ENCODE peak calls at places on chromosomes 5 and 9, in ten cellular contexts. L is GM12892, S is epithelial cell of proximal tubule, N is stomach, X is colonic mucosa, R is amniotic stem cell, H is anterior cingulate cortex, Y is germinal center, O is caudate nucleus, F is T-helper 1 cell. Z is an unnamed sample.

GRCh38 chr9:2086971-2087370 is 71.8 kb downstream of the SMARCA2 start:
- DNase-seq in L (no peak), S (no peak), N (no peak), X (no peak), R (no peak), H (no peak), Y (no peak), O (no peak), F (no peak), Z (no peak)

GRCh38 chr5:10699281-10699874 is 61.7 kb downstream of the DAP start:
- DNase-seq in L (no peak), S (no peak), N (no peak), X (no peak), R (no peak), H (no peak), Y (peak), O (no peak), F (no peak), Z (no peak)

GRCh38 chr5:73735032-73735734 is 109.2 kb downstream of the ARHGEF28 start:
- DNase-seq in L (no peak), S (no peak), N (no peak), X (no peak), R (no peak), H (no peak), Y (no peak), O (no peak), F (no peak), Z (no peak)

GRCh38 chr5:107378218-107378899 is 292.4 kb downstream of the EFNA5 start:
- DNase-seq in L (no peak), S (no peak), N (no peak), X (no peak), R (no peak), H (no peak), Y (no peak), O (no peak), F (no peak), Z (no peak)

GRCh38 chr5:157253547-157253946 is 12.4 kb upstream of the CYFIP2 start:
- DNase-seq in L (no peak), S (no peak), N (peak), X (peak), R (no peak), H (no peak), Y (peak), O (peak), F (no peak), Z (no peak)

GRCh38 chr5:15550502-15551115 is 50.6 kb downstream of the FBXL7 start:
- DNase-seq in L (no peak), S (no peak), N (no peak), X (no peak), R (no peak), H (no peak), Y (no peak), O (no peak), F (no peak), Z (no peak)

GRCh38 chr9:108567571-108567970 is 288.2 kb downstream of the ACTL7B start:
- DNase-seq in L (no peak), S (no peak), N (no peak), X (no peak), R (no peak), H (no peak), Y (no peak), O (no peak), F (no peak), Z (no peak)

GRCh38 chr9:132896264-132896663 is 17.6 kb downstream of the SPACA9 start:
- DNase-seq in L (no peak), S (no peak), N (no peak), X (no peak), R (no peak), H (no peak), Y (no peak), O (no peak), F (no peak), Z (no peak)

GRCh38 chr5:173327948-173328895 is at the start of gene STC2:
- DNase-seq in L (peak), S (no peak), N (peak), X (peak), R (peak), H (peak), Y (no peak), O (no peak), F (no peak), Z (no peak)

GRCh38 chr9:129183495-129184308 is 5.6 kb upstream of the IER5L start:
- DNase-seq in L (no peak), S (no peak), N (no peak), X (peak), R (no peak), H (no peak), Y (no peak), O (no peak), F (no peak), Z (no peak)

GRCh38 chr5:124741711-124742496 is 4.5 kb downstream of the ZNF608 start:
- DNase-seq in L (no peak), S (peak), N (peak), X (peak), R (no peak), H (no peak), Y (no peak), O (no peak), F (no peak), Z (peak)